ENCODE peak calls at places on chromosome 13, in five cellular contexts. F, B, D, U and T are unnamed samples.

GRCh38 chr13:36750461-36750860 is 68.6 kb upstream of the RFXAP start:
- DNase-seq in F (no peak), U (no peak), D (no peak), B (no peak), T (no peak)

GRCh38 chr13:97879646-97880297 is 73.7 kb upstream of the IPO5 start:
- DNase-seq in F (no peak), D (peak), B (peak), U (no peak), T (no peak)

GRCh38 chr13:100128838-100129237 is 39.9 kb downstream of the PCCA start:
- DNase-seq in B (no peak), F (no peak), D (no peak), U (no peak), T (no peak)

GRCh38 chr13:101218484-101218883 is 197.8 kb downstream of the NALCN start:
- DNase-seq in F (no peak), B (no peak), U (no peak), D (peak), T (no peak)

GRCh38 chr13:109783447-109783814 is 3.0 kb downstream of the IRS2 start:
- DNase-seq in B (no peak), F (no peak), D (no peak), U (no peak), T (no peak)

GRCh38 chr13:29527511-29527910 is 68.0 kb downstream of the SLC7A1 start:
- DNase-seq in D (no peak), F (no peak), B (no peak), U (no peak), T (no peak)

GRCh38 chr13:40549500-40550094 is 116.8 kb downstream of the FOXO1 start:
- DNase-seq in D (peak), U (no peak), B (peak), F (no peak), T (no peak)

GRCh38 chr13:72448082-72448481 is 279.3 kb downstream of the MZT1 start:
- DNase-seq in U (no peak), B (no peak), F (no peak), D (no peak), T (no peak)

GRCh38 chr13:79560954-79561353 is 80.0 kb downstream of the NDFIP2 start:
- DNase-seq in D (no peak), U (no peak), F (no peak), B (no peak), T (no peak)

GRCh38 chr13:51158365-51158764 is 47.3 kb upstream of the C13orf42 start:
- DNase-seq in D (no peak), B (no peak), U (no peak), F (no peak), T (no peak)

GRCh38 chr13:36134632-36135031 is 3.5 kb upstream of the DCLK1 start:
- DNase-seq in U (no peak), F (no peak), D (no peak), B (no peak), T (no peak)

GRCh38 chr13:41413907-41414306 is 43.4 kb upstream of the RGCC start:
- DNase-seq in F (no peak), B (no peak), U (no peak), D (no peak), T (no peak)

GRCh38 chr13:40316301-40316700 is 350.1 kb downstream of the FOXO1 start:
- DNase-seq in B (no peak), F (peak), D (no peak), U (peak), T (no peak)

GRCh38 chr13:109156181-109156935 is 526.9 kb downstream of the MYO16 start:
- DNase-seq in B (peak), F (no peak), U (no peak), D (peak), T (peak)

GRCh38 chr13:20492641-20493040 is 33.0 kb downstream of the CRYL1 start:
- DNase-seq in B (peak), F (peak), D (peak), U (peak), T (no peak)

GRCh38 chr13:89401209-89401810 is 1730.1 kb downstream of the SLITRK5 start:
- DNase-seq in B (peak), F (no peak), D (peak), U (no peak), T (no peak)

GRCh38 chr13:52159159-52159982 is at the start of gene NEK3:
- DNase-seq in D (peak), B (peak), F (peak), U (peak), T (peak)

GRCh38 chr13:111256946-111257345 is 63.5 kb upstream of the TEX29 start:
- DNase-seq in U (no peak), B (no peak), D (no peak), F (no peak), T (no peak)

GRCh38 chr13:105878119-105878518 is 657.3 kb downstream of the EFNB2 start:
- DNase-seq in F (no peak), U (no peak), B (peak), D (no peak), T (no peak)

GRCh38 chr13:92175330-92175729 is 776.9 kb downstream of the GPC5 start:
- DNase-seq in D (peak), U (no peak), B (peak), F (no peak), T (no peak)

GRCh38 chr13:48489666-48490065 is 43.2 kb downstream of the RCBTB2 start:
- DNase-seq in U (no peak), B (no peak), D (no peak), F (no peak), T (no peak)

GRCh38 chr13:92346046-92346445 is 880.6 kb upstream of the GPC6 start:
- DNase-seq in B (peak), F (no peak), U (no peak), D (no peak), T (no peak)

GRCh38 chr13:65555973-65556372 is 1674.2 kb downstream of the PCDH9 start:
- DNase-seq in D (no peak), B (no peak), U (no peak), F (no peak), T (no peak)

GRCh38 chr13:42355841-42356575 is 84.1 kb downstream of the AKAP11 start:
- DNase-seq in U (peak), F (no peak), B (no peak), D (no peak), T (no peak)

GRCh38 chr13:89660752-89661151 is 1686.7 kb upstream of the MIR17HG start:
- DNase-seq in U (no peak), B (peak), D (no peak), F (no peak), T (no peak)

GRCh38 chr13:58324130-58324529 is 692.6 kb downstream of the PCDH17 start:
- DNase-seq in D (no peak), U (no peak), F (no peak), B (peak), T (no peak)